ENCODE peak calls at places on chromosomes 2 and 18, in six cellular contexts. J, L, B, O, R and U are unnamed samples.

GRCh38 chr18:58529714-58530354 is 99.1 kb downstream of the ALPK2 start:
- DNase-seq in J (peak; percentile 57), L (no peak), B (peak; percentile 68), O (peak; percentile 61), R (peak; percentile 66), U (no peak)

GRCh38 chr2:140643761-140644187 is 1487.0 kb downstream of the LRP1B start:
- DNase-seq in J (peak; percentile 56), L (peak; percentile 37), B (peak; percentile 53), O (peak; percentile 58), R (no peak), U (no peak)

GRCh38 chr2:143455317-143455716 is 326.1 kb downstream of the ARHGAP15 start:
- DNase-seq in J (no peak), L (no peak), B (no peak), O (no peak), R (no peak), U (no peak)

GRCh38 chr2:36369711-36370110 is 14.1 kb downstream of the CRIM1 start:
- DNase-seq in J (no peak), L (peak; percentile 8), B (no peak), O (no peak), R (no peak), U (no peak)

GRCh38 chr2:217688494-217688893 is 314.3 kb downstream of the TNS1 start:
- DNase-seq in J (no peak), L (no peak), B (no peak), O (no peak), R (no peak), U (no peak)

GRCh38 chr2:36607947-36608346 is 10.0 kb upstream of the FEZ2 start:
- DNase-seq in J (peak; percentile 45), L (no peak), B (no peak), O (no peak), R (no peak), U (no peak)

GRCh38 chr2:341017-341542 is 53.2 kb upstream of the ALKAL2 start:
- DNase-seq in J (no peak), L (no peak), B (no peak), O (no peak), R (no peak), U (no peak)

GRCh38 chr2:137155351-137156104 is 390.2 kb downstream of the THSD7B start:
- DNase-seq in J (peak; percentile 31), L (no peak), B (no peak), O (no peak), R (no peak), U (no peak)

GRCh38 chr2:15238028-15238427 is 323.1 kb downstream of the NBAS start:
- DNase-seq in J (no peak), L (no peak), B (no peak), O (no peak), R (no peak), U (no peak)

GRCh38 chr2:16408331-16409005 is 257.2 kb downstream of the CYRIA start:
- DNase-seq in J (no peak), L (no peak), B (no peak), O (no peak), R (no peak), U (no peak)

GRCh38 chr2:102027036-102027702 is 35.4 kb downstream of the IL1R2 start:
- DNase-seq in J (peak; percentile 68), L (no peak), B (peak; percentile 88), O (no peak), R (no peak), U (peak; percentile 73)

GRCh38 chr2:217851191-217852020 is 151.4 kb downstream of the TNS1 start:
- DNase-seq in J (peak; percentile 30), L (no peak), B (peak; percentile 68), O (no peak), R (peak; percentile 58), U (no peak)

GRCh38 chr18:34458371-34458770 is 233.7 kb upstream of the NOL4 start:
- DNase-seq in J (no peak), L (no peak), B (no peak), O (no peak), R (no peak), U (no peak)

GRCh38 chr2:81858998-81859397 is 1554.4 kb upstream of the LRRTM1 start:
- DNase-seq in J (no peak), L (no peak), B (no peak), O (no peak), R (no peak), U (no peak)

GRCh38 chr2:30862054-30862651 is 54.9 kb upstream of the CAPN13 start:
- DNase-seq in J (peak; percentile 83), L (peak; percentile 67), B (peak; percentile 73), O (peak; percentile 87), R (peak; percentile 59), U (peak; percentile 10)

GRCh38 chr2:30649828-30650227 is 157.4 kb downstream of the CAPN13 start:
- DNase-seq in J (no peak), L (no peak), B (no peak), O (no peak), R (no peak), U (no peak)

GRCh38 chr18:10020176-10020575 is 106.4 kb downstream of the VAPA start:
- DNase-seq in J (peak; percentile 76), L (no peak), B (no peak), O (no peak), R (no peak), U (no peak)

GRCh38 chr2:14475994-14476393 is 156.5 kb upstream of the LRATD1 start:
- DNase-seq in J (no peak), L (no peak), B (no peak), O (peak; percentile 23), R (no peak), U (no peak)

GRCh38 chr18:62767321-62767720 is 52.0 kb downstream of the PHLPP1 start:
- DNase-seq in J (peak; percentile 73), L (peak; percentile 78), B (no peak), O (no peak), R (no peak), U (no peak)

GRCh38 chr18:56825312-56825711 is 174.2 kb downstream of the WDR7 start:
- DNase-seq in J (no peak), L (no peak), B (no peak), O (no peak), R (no peak), U (no peak)

GRCh38 chr2:45009928-45010705 is 865 bp upstream of the SIX2 start:
- DNase-seq in J (peak; percentile 72), L (peak; percentile 67), B (no peak), O (peak; percentile 35), R (no peak), U (no peak)

GRCh38 chr2:48452108-48452507 is 77.8 kb upstream of the STON1 start:
- DNase-seq in J (no peak), L (no peak), B (no peak), O (no peak), R (no peak), U (no peak)

GRCh38 chr2:48651127-48651526 is 33.5 kb downstream of the GTF2A1L start:
- DNase-seq in J (peak; percentile 1), L (no peak), B (peak; percentile 76), O (no peak), R (no peak), U (no peak)

GRCh38 chr2:45888167-45888566 is 236.7 kb downstream of the PRKCE start:
- DNase-seq in J (peak; percentile 12), L (peak; percentile 67), B (peak; percentile 66), O (no peak), R (no peak), U (no peak)

DNA sequence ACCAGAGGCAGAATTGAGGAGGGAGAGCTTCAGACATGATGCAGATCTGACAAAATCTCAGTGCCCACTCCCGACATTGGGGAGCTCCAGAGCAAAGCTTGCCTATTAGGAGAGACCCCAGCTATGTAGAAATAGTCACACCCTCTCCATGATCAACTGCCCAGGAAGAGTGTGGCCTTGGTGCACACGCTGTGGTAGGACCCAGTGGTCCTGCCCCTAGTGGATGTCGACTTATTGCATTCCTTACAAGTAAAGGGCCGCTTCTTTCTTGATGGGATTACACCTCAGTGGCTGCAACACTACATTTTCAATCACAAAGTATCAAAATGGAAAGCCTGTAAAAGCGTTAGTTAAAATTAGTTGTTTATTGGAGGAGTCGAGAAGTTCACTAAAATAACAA is 64.2 kb downstream of the VRK2 start:
- DNase-seq in J (no peak), L (no peak), B (no peak), O (peak; percentile 78), R (no peak), U (no peak)
- TF ChIP-seq CTCF in J (no peak), L (no peak), B (no peak), O (peak; percentile 24), R (no peak), U (no peak)

DNA sequence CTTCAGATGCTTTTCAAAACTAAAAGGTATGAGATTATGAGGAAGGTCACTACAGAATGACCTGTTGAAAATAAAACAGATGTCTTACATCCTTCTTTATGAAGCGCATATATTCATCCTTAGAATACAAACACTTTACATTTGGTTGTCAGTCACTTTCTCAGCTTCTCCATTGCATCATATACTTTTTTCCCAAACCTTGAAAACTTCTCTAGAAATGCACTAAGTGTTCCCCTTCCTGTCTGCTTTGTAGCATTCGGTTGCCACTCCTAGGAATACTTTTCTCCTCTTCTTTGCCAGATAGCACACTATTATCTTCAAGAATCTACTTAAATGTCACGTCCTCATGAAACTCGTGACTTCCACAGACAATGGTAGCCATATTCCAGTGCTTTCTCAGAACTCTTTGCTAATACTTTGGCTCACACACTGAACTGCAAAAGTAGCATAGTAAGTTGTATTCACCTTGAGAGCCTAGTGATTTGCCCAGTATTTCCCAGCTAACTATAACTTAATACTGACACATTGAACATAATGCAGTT is 27.6 kb downstream of the DSC1 start:
- DNase-seq in J (no peak), L (no peak), B (no peak), O (no peak), R (no peak), U (no peak)
- H3K4me3 ChIP-seq in J (no peak overlapping the region), L (no peak overlapping the region), B (no peak overlapping the region), O (no peak overlapping the region), R (no peak overlapping the region), U (no peak overlapping the region)

GRCh38 chr18:74564012-74564411 is 29.7 kb downstream of the CNDP1 start:
- DNase-seq in J (no peak), L (no peak), B (no peak), O (no peak), R (no peak), U (no peak)

GRCh38 chr18:74571895-74572680 is 25.6 kb upstream of the ZNF407 start:
- DNase-seq in J (no peak), L (no peak), B (no peak), O (no peak), R (no peak), U (no peak)

GRCh38 chr18:74569401-74569800 is 28.3 kb upstream of the ZNF407 start:
- DNase-seq in J (no peak), L (no peak), B (no peak), O (no peak), R (no peak), U (no peak)

GRCh38 chr18:74570266-74570665 is 27.4 kb upstream of the ZNF407 start:
- DNase-seq in J (no peak), L (no peak), B (no peak), O (no peak), R (no peak), U (no peak)

DNA sequence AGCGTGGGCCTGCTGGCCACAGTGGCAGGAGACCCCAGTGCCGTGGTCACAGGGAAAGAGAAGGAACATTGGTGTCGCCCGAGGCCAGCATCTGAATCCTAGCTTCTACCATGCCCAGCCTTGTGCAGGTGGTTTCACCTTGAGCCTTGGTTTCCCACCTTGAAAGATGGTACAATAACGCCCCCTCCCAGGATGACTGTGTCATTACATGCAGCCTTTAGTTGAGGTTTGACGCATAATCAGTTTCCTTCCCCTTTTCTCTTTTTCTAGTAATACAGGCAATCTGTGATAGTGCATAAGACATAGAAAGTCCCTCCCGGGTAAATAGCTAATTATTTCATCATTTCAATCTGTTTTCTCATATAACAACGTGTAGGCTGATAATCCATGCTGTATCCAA is 29.9 kb upstream of the ZNF407 start:
- DNase-seq in J (no peak), L (no peak), B (no peak), O (no peak), R (no peak), U (no peak)
- TF ChIP-seq CTCF in J (no peak), L (no peak), B (no peak), O (no peak), R (no peak), U (no peak)

GRCh38 chr18:79395308-79395640 is 456 bp upstream of the NFATC1 start:
- DNase-seq in J (no peak), L (no peak), B (no peak), O (no peak), R (peak; percentile 37), U (no peak)
- H3K4me3 ChIP-seq in J (no peak overlapping the region), L (no peak overlapping the region), B (no peak overlapping the region), O (peak overlapping the region; percentile 52), R (peak overlapping the region; percentile 62), U (no peak overlapping the region)